ENCODE peak calls at places on chromosomes 3 and 15, in four cellular contexts. One of them, this sample, is unnamed.

GRCh38 chr3:16204751-16205150 is 30.3 kb downstream of the GALNT15 start:
- DNase-seq in IMR-90: no peak
- DNase-seq in H9: no peak
- DNase-seq in mesendoderm: no peak
- DNase-seq in this sample: no peak

GRCh38 chr3:159593927-159594605 is 394.6 kb upstream of the IL12A start:
- DNase-seq in IMR-90: no peak
- DNase-seq in mesendoderm: no peak
- DNase-seq in H9: no peak
- DNase-seq in this sample: no peak

GRCh38 chr15:49238342-49238741 is 68.3 kb downstream of the GALK2 start:
- DNase-seq in H9: no peak
- DNase-seq in mesendoderm: no peak
- DNase-seq in IMR-90: peak; percentile 96
- DNase-seq in this sample: no peak

GRCh38 chr15:51737538-51738305 is at the start of gene LYSMD2:
- DNase-seq in mesendoderm: peak; percentile 42
- DNase-seq in IMR-90: peak; percentile 36
- DNase-seq in H9: peak; percentile 50
- DNase-seq in this sample: no peak

GRCh38 chr15:82021992-82022391 is 23.8 kb downstream of the MEX3B start:
- DNase-seq in mesendoderm: no peak
- DNase-seq in IMR-90: peak; percentile 60
- DNase-seq in H9: no peak
- DNase-seq in this sample: no peak

GRCh38 chr3:82927309-82928253 is 1166.1 kb upstream of the GBE1 start:
- DNase-seq in mesendoderm: no peak
- DNase-seq in IMR-90: no peak
- DNase-seq in H9: no peak
- DNase-seq in this sample: no peak

GRCh38 chr15:55907797-55908196 is 85.6 kb downstream of the NEDD4 start:
- DNase-seq in H9: no peak
- DNase-seq in mesendoderm: no peak
- DNase-seq in IMR-90: peak; percentile 99
- DNase-seq in this sample: no peak

GRCh38 chr3:167837430-167837829 is 101.9 kb downstream of the SERPINI1 start:
- DNase-seq in IMR-90: no peak
- DNase-seq in mesendoderm: no peak
- DNase-seq in H9: no peak
- DNase-seq in this sample: no peak

GRCh38 chr3:25696019-25696418 is 31.3 kb upstream of the TOP2B start:
- DNase-seq in H9: no peak
- DNase-seq in mesendoderm: no peak
- DNase-seq in IMR-90: no peak
- DNase-seq in this sample: no peak

GRCh38 chr3:89227634-89228033 is 120.2 kb downstream of the EPHA3 start:
- DNase-seq in IMR-90: peak; percentile 26
- DNase-seq in mesendoderm: no peak
- DNase-seq in H9: no peak
- DNase-seq in this sample: no peak

GRCh38 chr15:79248183-79248582 is 34.3 kb upstream of the ANKRD34C start:
- DNase-seq in H9: no peak
- DNase-seq in IMR-90: no peak
- DNase-seq in mesendoderm: no peak
- DNase-seq in this sample: no peak

GRCh38 chr3:109382573-109382972 is 45.2 kb upstream of the DPPA4 start:
- DNase-seq in IMR-90: no peak
- DNase-seq in mesendoderm: no peak
- DNase-seq in H9: no peak
- DNase-seq in this sample: no peak

GRCh38 chr3:144189044-144189443 is 217.4 kb downstream of the DIPK2A start:
- DNase-seq in mesendoderm: peak; percentile 92
- DNase-seq in IMR-90: peak; percentile 46
- DNase-seq in H9: no peak
- DNase-seq in this sample: no peak

GRCh38 chr15:76501726-76502125 is 165.2 kb downstream of the ISL2 start:
- DNase-seq in mesendoderm: no peak
- DNase-seq in H9: no peak
- DNase-seq in IMR-90: peak; percentile 55
- DNase-seq in this sample: no peak

GRCh38 chr15:85443593-85444328 is 63.4 kb downstream of the AKAP13 start:
- DNase-seq in H9: no peak
- DNase-seq in mesendoderm: peak; percentile 95
- DNase-seq in IMR-90: peak; percentile 33
- DNase-seq in this sample: no peak

GRCh38 chr15:49313650-49314049 is 109.4 kb upstream of the FGF7 start:
- DNase-seq in mesendoderm: peak; percentile 42
- DNase-seq in H9: no peak
- DNase-seq in IMR-90: peak; percentile 94
- DNase-seq in this sample: no peak

GRCh38 chr15:25876231-25877140 is 13.4 kb upstream of the ATP10A start:
- DNase-seq in IMR-90: no peak
- DNase-seq in mesendoderm: no peak
- DNase-seq in H9: no peak
- DNase-seq in this sample: no peak

GRCh38 chr3:66475386-66476020 is 25.3 kb downstream of the LRIG1 start:
- DNase-seq in IMR-90: no peak
- DNase-seq in H9: no peak
- DNase-seq in mesendoderm: no peak
- DNase-seq in this sample: no peak

GRCh38 chr3:152459572-152459971 is 190.8 kb downstream of the MBNL1 start:
- DNase-seq in IMR-90: no peak
- DNase-seq in mesendoderm: no peak
- DNase-seq in H9: no peak
- DNase-seq in this sample: no peak
- H3K56ac ChIP-seq in IMR-90: no peak overlapping the region
- H3K56ac ChIP-seq in mesendoderm: no peak overlapping the region
- H3K56ac ChIP-seq in H9: no peak overlapping the region
- H3K56ac ChIP-seq in this sample: no peak overlapping the region

GRCh38 chr3:136412307-136412706 is 162.2 kb downstream of the PCCB start:
- DNase-seq in H9: no peak
- DNase-seq in IMR-90: no peak
- DNase-seq in mesendoderm: no peak
- DNase-seq in this sample: no peak

GRCh38 chr3:136409549-136409948 is 159.4 kb downstream of the PCCB start:
- DNase-seq in IMR-90: no peak
- DNase-seq in mesendoderm: no peak
- DNase-seq in H9: no peak
- DNase-seq in this sample: no peak

DNA sequence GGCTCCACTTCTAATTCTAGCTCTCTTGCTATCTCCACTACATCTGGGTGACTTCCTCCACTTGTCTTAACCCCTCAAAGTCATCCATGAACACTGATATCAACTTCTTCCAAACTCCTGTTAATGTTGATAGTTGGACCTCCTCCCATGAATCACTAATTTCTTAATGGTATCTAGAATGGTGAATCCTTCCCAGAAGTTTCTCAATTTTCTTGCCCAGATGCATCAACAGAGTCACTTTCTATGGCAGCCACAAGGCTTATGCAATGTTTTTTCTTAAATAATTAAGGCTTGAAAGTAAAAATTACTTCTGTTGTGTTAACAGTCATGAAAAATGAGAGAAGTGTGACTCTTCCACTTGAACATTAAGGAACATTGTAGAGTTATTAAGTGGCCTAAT is 164.3 kb downstream of the PCCB start:
- DNase-seq in mesendoderm: no peak
- DNase-seq in IMR-90: peak; percentile 6
- DNase-seq in H9: no peak
- DNase-seq in this sample: no peak
- H3K56ac ChIP-seq in mesendoderm: no peak overlapping the region
- H3K56ac ChIP-seq in IMR-90: no peak overlapping the region
- H3K56ac ChIP-seq in H9: no peak overlapping the region
- H3K56ac ChIP-seq in this sample: no peak overlapping the region

GRCh38 chr3:35438101-35438500 is 201.2 kb upstream of the ARPP21 start:
- DNase-seq in IMR-90: no peak
- DNase-seq in mesendoderm: peak; percentile 33
- DNase-seq in H9: no peak
- DNase-seq in this sample: no peak

GRCh38 chr3:35439626-35440025 is 199.7 kb upstream of the ARPP21 start:
- DNase-seq in H9: no peak
- DNase-seq in IMR-90: no peak
- DNase-seq in mesendoderm: peak; percentile 19
- DNase-seq in this sample: no peak

GRCh38 chr3:35437381-35437780 is 201.9 kb upstream of the ARPP21 start:
- DNase-seq in IMR-90: no peak
- DNase-seq in mesendoderm: no peak
- DNase-seq in H9: no peak
- DNase-seq in this sample: no peak

GRCh38 chr3:35440826-35441225 is 198.5 kb upstream of the ARPP21 start:
- DNase-seq in IMR-90: no peak
- DNase-seq in H9: no peak
- DNase-seq in mesendoderm: no peak
- DNase-seq in this sample: no peak
- H3K56ac ChIP-seq in IMR-90: no peak overlapping the region
- H3K56ac ChIP-seq in H9: no peak overlapping the region
- H3K56ac ChIP-seq in mesendoderm: no peak overlapping the region
- H3K56ac ChIP-seq in this sample: no peak overlapping the region

DNA sequence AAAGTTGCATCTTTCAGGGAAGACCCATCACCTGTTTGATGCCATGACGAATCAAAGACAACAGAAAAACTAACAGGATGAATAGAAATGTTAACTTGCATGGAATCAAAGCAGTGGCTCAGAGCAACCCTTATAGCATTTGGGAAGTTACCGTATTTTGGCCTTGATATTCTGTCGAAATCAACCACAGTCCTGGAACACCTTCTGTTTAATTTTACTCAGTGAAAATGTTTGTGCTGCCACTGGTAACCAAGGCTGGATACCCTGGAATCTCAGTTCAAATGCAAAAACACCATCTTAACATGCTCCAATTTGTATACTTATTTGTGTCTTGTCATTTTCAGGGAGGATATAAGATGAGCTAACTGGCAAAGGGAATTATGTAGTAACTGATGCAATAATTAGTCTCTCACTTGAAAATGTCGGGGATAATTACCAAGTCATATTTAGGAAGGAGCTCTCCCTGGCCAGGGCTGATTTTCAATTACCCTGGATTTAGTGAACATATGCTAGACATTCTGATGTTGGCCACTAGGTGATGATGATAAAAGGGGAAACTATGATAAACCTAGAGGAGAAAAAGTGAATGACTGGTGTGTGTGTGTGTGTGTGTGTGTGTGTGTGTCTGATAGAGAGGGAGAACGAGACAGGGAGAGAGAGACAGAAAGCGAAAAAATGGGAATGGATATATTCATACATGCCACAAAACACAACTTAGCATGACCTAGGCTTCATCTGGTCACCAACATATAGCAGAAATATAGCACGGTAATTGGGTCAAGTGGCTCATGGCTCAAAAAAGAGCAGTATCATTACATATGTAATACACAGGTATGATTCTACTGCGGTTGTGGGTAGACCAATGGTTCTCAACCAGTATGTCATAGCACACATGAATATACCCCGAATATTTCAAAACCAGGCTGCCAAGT is 19.0 kb upstream of the PRICKLE2 start:
- DNase-seq in IMR-90: no peak
- DNase-seq in H9: no peak
- DNase-seq in mesendoderm: peak; percentile 74
- DNase-seq in this sample: no peak
- H3K56ac ChIP-seq in IMR-90: no peak overlapping the region
- H3K56ac ChIP-seq in H9: no peak overlapping the region
- H3K56ac ChIP-seq in mesendoderm: no peak overlapping the region
- H3K56ac ChIP-seq in this sample: peak overlapping the region; percentile 83

DNA sequence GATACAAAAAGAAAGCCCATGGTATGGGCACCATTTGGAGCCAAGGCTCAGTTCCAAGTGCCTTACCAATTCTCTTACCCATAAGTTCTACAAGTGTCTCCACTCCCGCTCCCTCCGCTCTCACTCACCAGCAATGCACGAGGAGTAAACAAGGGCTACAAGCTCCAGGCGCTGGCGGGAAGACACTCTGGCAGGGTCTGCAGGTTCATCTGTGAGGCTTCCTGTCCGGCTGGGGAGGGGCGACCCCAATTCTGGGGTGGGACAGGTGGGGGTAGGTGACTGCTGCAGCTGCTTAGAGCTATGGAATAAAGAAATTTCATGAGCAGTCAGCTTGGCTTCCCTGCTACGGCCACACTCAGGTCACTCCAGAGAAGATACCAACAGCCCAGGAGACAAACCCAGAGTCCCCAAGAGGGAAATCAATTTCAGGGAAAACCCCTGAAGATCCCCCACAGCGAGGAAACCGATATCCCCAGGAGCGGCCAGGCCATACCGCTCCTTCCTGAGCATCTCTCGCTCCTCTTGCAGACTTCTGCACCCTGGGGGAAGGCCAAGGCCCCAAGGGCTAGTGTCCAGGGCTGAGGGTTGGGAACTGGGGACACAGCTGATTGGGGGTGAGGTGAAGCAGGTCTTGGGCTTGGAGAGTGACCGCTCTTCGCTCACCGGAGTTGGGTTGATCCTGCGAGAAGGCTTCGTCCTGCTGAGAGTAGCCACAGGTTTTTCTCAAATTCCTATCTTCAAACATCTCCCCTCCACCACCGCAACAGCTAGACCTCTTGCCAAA is 1.4 kb downstream of the CDAN1 start:
- DNase-seq in mesendoderm: no peak
- DNase-seq in H9: no peak
- DNase-seq in IMR-90: no peak
- DNase-seq in this sample: no peak
- H3K56ac ChIP-seq in mesendoderm: peak overlapping the region; percentile 95
- H3K56ac ChIP-seq in H9: no peak overlapping the region
- H3K56ac ChIP-seq in IMR-90: no peak overlapping the region
- H3K56ac ChIP-seq in this sample: no peak overlapping the region

DNA sequence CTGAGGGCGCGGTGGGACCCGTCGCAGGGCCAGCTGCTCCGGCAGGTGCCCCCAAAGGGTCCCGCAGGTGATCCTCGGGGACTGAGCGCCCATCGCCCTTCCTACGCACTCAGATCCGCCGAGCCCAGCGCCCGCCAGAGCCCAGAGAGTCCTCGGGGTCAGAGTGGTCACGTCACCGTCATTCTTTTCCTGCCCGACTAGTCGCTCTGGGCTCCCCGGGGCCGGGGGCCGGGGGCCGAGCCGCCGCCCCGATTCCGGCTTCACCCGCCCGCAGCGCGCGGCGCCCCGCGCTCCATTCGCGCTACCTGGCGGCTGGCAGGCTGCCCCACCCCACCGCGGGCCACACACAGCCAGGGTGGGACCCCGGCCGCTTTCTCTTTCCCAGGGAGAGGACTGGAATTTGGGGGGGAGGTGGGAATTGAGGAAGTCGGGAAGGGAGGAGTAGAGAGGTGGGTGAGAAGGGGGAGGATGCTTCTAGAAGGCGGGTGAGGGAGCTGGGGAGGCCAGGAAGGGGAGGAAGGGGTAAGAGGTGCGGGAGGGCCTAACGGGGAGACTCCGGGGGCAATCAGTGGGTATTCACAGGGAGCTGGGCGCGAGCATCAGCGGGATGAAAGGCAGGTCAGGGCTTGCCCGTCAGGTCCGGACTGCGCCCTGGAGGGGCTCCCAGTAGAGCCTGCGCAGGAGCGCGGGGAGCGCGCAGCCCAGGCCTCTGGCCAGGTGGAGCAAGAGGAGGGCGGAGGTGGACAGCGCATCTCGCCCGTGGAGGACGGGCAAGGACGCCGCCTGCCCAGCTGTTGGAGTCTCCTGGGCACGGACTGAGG is 36.0 kb upstream of the EPHB3 start:
- DNase-seq in mesendoderm: peak; percentile 83
- DNase-seq in IMR-90: no peak
- DNase-seq in H9: peak; percentile 76
- DNase-seq in this sample: no peak
- H3K56ac ChIP-seq in mesendoderm: peak overlapping the region; percentile 82
- H3K56ac ChIP-seq in IMR-90: no peak overlapping the region
- H3K56ac ChIP-seq in H9: no peak overlapping the region
- H3K56ac ChIP-seq in this sample: peak overlapping the region; percentile 94

GRCh38 chr3:59046839-59047238 is 3.0 kb downstream of the CFAP20DC start:
- DNase-seq in IMR-90: no peak
- DNase-seq in mesendoderm: no peak
- DNase-seq in H9: no peak
- DNase-seq in this sample: no peak
- H3K56ac ChIP-seq in IMR-90: no peak overlapping the region
- H3K56ac ChIP-seq in mesendoderm: no peak overlapping the region
- H3K56ac ChIP-seq in H9: no peak overlapping the region
- H3K56ac ChIP-seq in this sample: no peak overlapping the region

This sample was measured in H1.